ENCODE peak calls at places on chromosomes 4 and X, in ten cellular contexts. S is hepatocyte; P is GM04504; A is Right ventricle myocardium inferior; M is tibial artery; C is AML-193; E is Calu3; G is non-pigmented ciliary epithelial cell; L is mucosa of descending colon; U is effector memory CD8-positive, alpha-beta T cell. B is an unnamed sample.

GRCh38 chr4:170109586-170110289 is 20.0 kb upstream of the AADAT start:
- DNase-seq in S (no peak), P (peak), A (no peak), M (no peak), C (no peak), E (no peak), G (no peak), L (no peak), U (no peak), B (no peak)

GRCh38 chr4:96379524-96379923 is 539.6 kb downstream of the PDHA2 start:
- DNase-seq in S (no peak), P (no peak), A (no peak), M (no peak), C (no peak), E (no peak), G (no peak), L (no peak), U (no peak), B (no peak)

GRCh38 chrX:110008001-110008635 is 5.2 kb downstream of the TMEM164 start:
- DNase-seq in S (no peak), P (no peak), A (no peak), M (no peak), C (no peak), E (no peak), G (no peak), L (no peak), U (no peak), B (no peak)

GRCh38 chrX:119778829-119779228 is 12.6 kb downstream of the RPL39 start:
- DNase-seq in S (no peak), P (no peak), A (no peak), M (no peak), C (no peak), E (no peak), G (no peak), L (no peak), U (no peak), B (no peak)

GRCh38 chr4:124459196-124459921 is 253.2 kb downstream of the ANKRD50 start:
- DNase-seq in S (no peak), P (no peak), A (no peak), M (no peak), C (no peak), E (no peak), G (no peak), L (no peak), U (no peak), B (no peak)

GRCh38 chrX:427812-428725 is 41.4 kb upstream of the PPP2R3B start:
- DNase-seq in S (peak), P (peak), A (no peak), M (no peak), C (no peak), E (no peak), G (no peak), L (no peak), U (no peak), B (no peak)

GRCh38 chrX:71809886-71810285 is 46.7 kb downstream of the CXorf49B start:
- DNase-seq in S (no peak), P (no peak), A (no peak), M (no peak), C (no peak), E (no peak), G (no peak), L (no peak), U (no peak), B (no peak)

GRCh38 chrX:80799616-80800015 is 10.1 kb downstream of the BRWD3 start:
- DNase-seq in S (no peak), P (no peak), A (no peak), M (no peak), C (no peak), E (no peak), G (no peak), L (no peak), U (no peak), B (no peak)

GRCh38 chrX:40415675-40416074 is 165.1 kb upstream of the ATP6AP2 start:
- DNase-seq in S (no peak), P (no peak), A (no peak), M (no peak), C (no peak), E (no peak), G (no peak), L (no peak), U (no peak), B (no peak)

GRCh38 chrX:46628406-46629371 is 55.1 kb downstream of the CHST7 start:
- DNase-seq in S (no peak), P (peak), A (peak), M (peak), C (peak), E (no peak), G (no peak), L (no peak), U (no peak), B (no peak)

GRCh38 chrX:124406294-124407013 is 60.1 kb downstream of the SH2D1A start:
- DNase-seq in S (peak), P (peak), A (no peak), M (no peak), C (peak), E (peak), G (peak), L (no peak), U (peak), B (peak)

GRCh38 chr4:185865901-185866328 is 53.9 kb upstream of the SORBS2 start:
- DNase-seq in S (no peak), P (peak), A (no peak), M (no peak), C (no peak), E (peak), G (no peak), L (no peak), U (no peak), B (no peak)

GRCh38 chr4:133000012-133000411 is 149.1 kb upstream of the PCDH10 start:
- DNase-seq in S (peak), P (no peak), A (no peak), M (no peak), C (no peak), E (no peak), G (peak), L (no peak), U (no peak), B (no peak)

GRCh38 chr4:53929955-53930798 is 134.2 kb downstream of the CHIC2 start:
- DNase-seq in S (peak), P (peak), A (peak), M (peak), C (peak), E (peak), G (peak), L (no peak), U (peak), B (peak)

GRCh38 chr4:103092245-103092644 is 7.4 kb downstream of the BDH2 start:
- DNase-seq in S (no peak), P (no peak), A (no peak), M (no peak), C (no peak), E (no peak), G (no peak), L (no peak), U (no peak), B (no peak)

GRCh38 chrX:66915893-66916292 is 277.0 kb upstream of the EDA2R start:
- DNase-seq in S (no peak), P (no peak), A (no peak), M (no peak), C (no peak), E (no peak), G (no peak), L (no peak), U (no peak), B (no peak)

GRCh38 chrX:47164420-47164819 is 19.4 kb downstream of the RBM10 start:
- DNase-seq in S (no peak), P (no peak), A (no peak), M (no peak), C (no peak), E (no peak), G (no peak), L (no peak), U (no peak), B (no peak)

B was measured in NCI-H748 treated with DMSO at 0.1 percent for 48 hours.